ENCODE peak calls at places on chromosomes 16 and 17, in eight cellular contexts. One of them, this sample, is unnamed.

GRCh38 chr17:7889166-7889584 is 586 bp downstream of the CHD3 start:
- DNase-seq in kidney: peak
- DNase-seq in IMR-90: peak
- DNase-seq in heart right ventricle: peak
- DNase-seq in sigmoid colon: peak
- DNase-seq in brain microvascular endothelial cell: peak
- DNase-seq in mucosa of descending colon: peak
- DNase-seq in ascending aorta: peak
- DNase-seq in this sample: peak

GRCh38 chr16:85569615-85570212 is 43.4 kb upstream of the GSE1 start:
- DNase-seq in kidney: no peak
- DNase-seq in IMR-90: peak
- DNase-seq in heart right ventricle: no peak
- DNase-seq in sigmoid colon: no peak
- DNase-seq in brain microvascular endothelial cell: peak
- DNase-seq in mucosa of descending colon: peak
- DNase-seq in ascending aorta: no peak
- DNase-seq in this sample: no peak

GRCh38 chr17:64534187-64534586 is 27.4 kb downstream of the CEP95 start:
- DNase-seq in kidney: no peak
- DNase-seq in IMR-90: no peak
- DNase-seq in heart right ventricle: no peak
- DNase-seq in sigmoid colon: no peak
- DNase-seq in brain microvascular endothelial cell: no peak
- DNase-seq in mucosa of descending colon: no peak
- DNase-seq in ascending aorta: no peak
- DNase-seq in this sample: no peak

GRCh38 chr16:57555831-57556230 is 13.4 kb downstream of the ADGRG5 start:
- DNase-seq in kidney: no peak
- DNase-seq in IMR-90: no peak
- DNase-seq in heart right ventricle: no peak
- DNase-seq in sigmoid colon: no peak
- DNase-seq in brain microvascular endothelial cell: no peak
- DNase-seq in mucosa of descending colon: no peak
- DNase-seq in ascending aorta: no peak
- DNase-seq in this sample: no peak

GRCh38 chr17:72427761-72428109 is 306.9 kb downstream of the SOX9 start:
- DNase-seq in kidney: no peak
- DNase-seq in IMR-90: no peak
- DNase-seq in heart right ventricle: no peak
- DNase-seq in sigmoid colon: no peak
- DNase-seq in brain microvascular endothelial cell: no peak
- DNase-seq in mucosa of descending colon: no peak
- DNase-seq in ascending aorta: no peak
- DNase-seq in this sample: no peak

GRCh38 chr17:70564006-70564620 is 394.8 kb downstream of the KCNJ2 start:
- DNase-seq in kidney: no peak
- DNase-seq in IMR-90: peak
- DNase-seq in heart right ventricle: no peak
- DNase-seq in sigmoid colon: no peak
- DNase-seq in brain microvascular endothelial cell: no peak
- DNase-seq in mucosa of descending colon: no peak
- DNase-seq in ascending aorta: no peak
- DNase-seq in this sample: no peak

GRCh38 chr17:41544935-41545334 is 16.8 kb upstream of the KRT19 start:
- DNase-seq in kidney: no peak
- DNase-seq in IMR-90: no peak
- DNase-seq in heart right ventricle: no peak
- DNase-seq in sigmoid colon: no peak
- DNase-seq in brain microvascular endothelial cell: no peak
- DNase-seq in mucosa of descending colon: no peak
- DNase-seq in ascending aorta: no peak
- DNase-seq in this sample: no peak

GRCh38 chr16:23330583-23331249 is 28.6 kb downstream of the SCNN1B start:
- DNase-seq in kidney: no peak
- DNase-seq in IMR-90: no peak
- DNase-seq in heart right ventricle: no peak
- DNase-seq in sigmoid colon: no peak
- DNase-seq in brain microvascular endothelial cell: no peak
- DNase-seq in mucosa of descending colon: peak
- DNase-seq in ascending aorta: no peak
- DNase-seq in this sample: no peak

GRCh38 chr17:60305141-60305540 is 86.8 kb downstream of the USP32 start:
- DNase-seq in kidney: no peak
- DNase-seq in IMR-90: no peak
- DNase-seq in heart right ventricle: no peak
- DNase-seq in sigmoid colon: no peak
- DNase-seq in brain microvascular endothelial cell: no peak
- DNase-seq in mucosa of descending colon: peak
- DNase-seq in ascending aorta: no peak
- DNase-seq in this sample: peak

GRCh38 chr17:42122371-42123303 is at the start of gene HSPB9:
- DNase-seq in kidney: no peak
- DNase-seq in IMR-90: no peak
- DNase-seq in heart right ventricle: no peak
- DNase-seq in sigmoid colon: peak
- DNase-seq in brain microvascular endothelial cell: no peak
- DNase-seq in mucosa of descending colon: peak
- DNase-seq in ascending aorta: no peak
- DNase-seq in this sample: no peak

GRCh38 chr16:28098959-28099945 is 35.7 kb upstream of the GSG1L start:
- DNase-seq in kidney: peak
- DNase-seq in IMR-90: no peak
- DNase-seq in heart right ventricle: no peak
- DNase-seq in sigmoid colon: no peak
- DNase-seq in brain microvascular endothelial cell: no peak
- DNase-seq in mucosa of descending colon: no peak
- DNase-seq in ascending aorta: no peak
- DNase-seq in this sample: no peak

GRCh38 chr17:151886-152859 is 14.8 kb downstream of the SCGB1C2 start:
- DNase-seq in kidney: peak
- DNase-seq in IMR-90: peak
- DNase-seq in heart right ventricle: no peak
- DNase-seq in sigmoid colon: peak
- DNase-seq in brain microvascular endothelial cell: peak
- DNase-seq in mucosa of descending colon: no peak
- DNase-seq in ascending aorta: peak
- DNase-seq in this sample: no peak

GRCh38 chr17:50354198-50354597 is 8.3 kb downstream of the XYLT2 start:
- DNase-seq in kidney: no peak
- DNase-seq in IMR-90: no peak
- DNase-seq in heart right ventricle: no peak
- DNase-seq in sigmoid colon: peak
- DNase-seq in brain microvascular endothelial cell: no peak
- DNase-seq in mucosa of descending colon: no peak
- DNase-seq in ascending aorta: no peak
- DNase-seq in this sample: no peak

GRCh38 chr16:88084881-88085280 is 133.6 kb downstream of the BANP start:
- DNase-seq in kidney: no peak
- DNase-seq in IMR-90: peak
- DNase-seq in heart right ventricle: no peak
- DNase-seq in sigmoid colon: no peak
- DNase-seq in brain microvascular endothelial cell: no peak
- DNase-seq in mucosa of descending colon: no peak
- DNase-seq in ascending aorta: no peak
- DNase-seq in this sample: no peak

GRCh38 chr17:72514888-72515287 is 394.1 kb downstream of the SOX9 start:
- DNase-seq in kidney: no peak
- DNase-seq in IMR-90: peak
- DNase-seq in heart right ventricle: peak
- DNase-seq in sigmoid colon: no peak
- DNase-seq in brain microvascular endothelial cell: peak
- DNase-seq in mucosa of descending colon: no peak
- DNase-seq in ascending aorta: no peak
- DNase-seq in this sample: peak

GRCh38 chr17:14299261-14300093 is 1.4 kb upstream of the HS3ST3B1 start:
- DNase-seq in kidney: peak
- DNase-seq in IMR-90: no peak
- DNase-seq in heart right ventricle: no peak
- DNase-seq in sigmoid colon: peak
- DNase-seq in brain microvascular endothelial cell: no peak
- DNase-seq in mucosa of descending colon: peak
- DNase-seq in ascending aorta: peak
- DNase-seq in this sample: no peak

GRCh38 chr17:57514614-57515013 is 230.5 kb downstream of the CCDC182 start:
- DNase-seq in kidney: no peak
- DNase-seq in IMR-90: no peak
- DNase-seq in heart right ventricle: no peak
- DNase-seq in sigmoid colon: no peak
- DNase-seq in brain microvascular endothelial cell: no peak
- DNase-seq in mucosa of descending colon: no peak
- DNase-seq in ascending aorta: no peak
- DNase-seq in this sample: no peak

GRCh38 chr17:6548578-6549330 is 7.6 kb downstream of the PITPNM3 start:
- DNase-seq in kidney: no peak
- DNase-seq in IMR-90: no peak
- DNase-seq in heart right ventricle: peak
- DNase-seq in sigmoid colon: peak
- DNase-seq in brain microvascular endothelial cell: no peak
- DNase-seq in mucosa of descending colon: no peak
- DNase-seq in ascending aorta: no peak
- DNase-seq in this sample: no peak

GRCh38 chr17:45923511-45924268 is 29.3 kb downstream of the MAPT start:
- DNase-seq in kidney: no peak
- DNase-seq in IMR-90: peak
- DNase-seq in heart right ventricle: no peak
- DNase-seq in sigmoid colon: no peak
- DNase-seq in brain microvascular endothelial cell: no peak
- DNase-seq in mucosa of descending colon: no peak
- DNase-seq in ascending aorta: no peak
- DNase-seq in this sample: no peak

GRCh38 chr16:22948603-22949368 is 134.8 kb downstream of the HS3ST2 start:
- DNase-seq in kidney: peak
- DNase-seq in IMR-90: peak
- DNase-seq in heart right ventricle: peak
- DNase-seq in sigmoid colon: peak
- DNase-seq in brain microvascular endothelial cell: peak
- DNase-seq in mucosa of descending colon: peak
- DNase-seq in ascending aorta: peak
- DNase-seq in this sample: peak

GRCh38 chr17:41131979-41132378 is 8.0 kb upstream of the KRTAP4-12 start:
- DNase-seq in kidney: no peak
- DNase-seq in IMR-90: peak
- DNase-seq in heart right ventricle: no peak
- DNase-seq in sigmoid colon: no peak
- DNase-seq in brain microvascular endothelial cell: no peak
- DNase-seq in mucosa of descending colon: no peak
- DNase-seq in ascending aorta: no peak
- DNase-seq in this sample: no peak

GRCh38 chr17:46081018-46081320 is 81.9 kb downstream of the STH start:
- DNase-seq in kidney: no peak
- DNase-seq in IMR-90: no peak
- DNase-seq in heart right ventricle: no peak
- DNase-seq in sigmoid colon: no peak
- DNase-seq in brain microvascular endothelial cell: no peak
- DNase-seq in mucosa of descending colon: no peak
- DNase-seq in ascending aorta: no peak
- DNase-seq in this sample: no peak

GRCh38 chr17:56679148-56679766 is 85.8 kb downstream of the NOG start:
- DNase-seq in kidney: no peak
- DNase-seq in IMR-90: peak
- DNase-seq in heart right ventricle: no peak
- DNase-seq in sigmoid colon: no peak
- DNase-seq in brain microvascular endothelial cell: no peak
- DNase-seq in mucosa of descending colon: no peak
- DNase-seq in ascending aorta: no peak
- DNase-seq in this sample: no peak

GRCh38 chr17:29918922-29919856 is 10.8 kb downstream of the SSH2 start:
- DNase-seq in kidney: no peak
- DNase-seq in IMR-90: peak
- DNase-seq in heart right ventricle: no peak
- DNase-seq in sigmoid colon: no peak
- DNase-seq in brain microvascular endothelial cell: peak
- DNase-seq in mucosa of descending colon: no peak
- DNase-seq in ascending aorta: no peak
- DNase-seq in this sample: no peak

GRCh38 chr17:42061641-42062487 is 11.5 kb upstream of the C17orf113 start:
- DNase-seq in kidney: no peak
- DNase-seq in IMR-90: no peak
- DNase-seq in heart right ventricle: no peak
- DNase-seq in sigmoid colon: no peak
- DNase-seq in brain microvascular endothelial cell: no peak
- DNase-seq in mucosa of descending colon: no peak
- DNase-seq in ascending aorta: no peak
- DNase-seq in this sample: no peak

GRCh38 chr16:85019659-85020245 is 7.8 kb upstream of the KIAA0513 start:
- DNase-seq in kidney: peak
- DNase-seq in IMR-90: no peak
- DNase-seq in heart right ventricle: no peak
- DNase-seq in sigmoid colon: peak
- DNase-seq in brain microvascular endothelial cell: no peak
- DNase-seq in mucosa of descending colon: peak
- DNase-seq in ascending aorta: no peak
- DNase-seq in this sample: no peak

GRCh38 chr16:51201604-51202003 is 50.5 kb upstream of the SALL1 start:
- DNase-seq in kidney: no peak
- DNase-seq in IMR-90: no peak
- DNase-seq in heart right ventricle: no peak
- DNase-seq in sigmoid colon: no peak
- DNase-seq in brain microvascular endothelial cell: no peak
- DNase-seq in mucosa of descending colon: no peak
- DNase-seq in ascending aorta: no peak
- DNase-seq in this sample: no peak
- TF ChIP-seq CTCF in kidney: no peak
- TF ChIP-seq CTCF in IMR-90: peak
- TF ChIP-seq CTCF in heart right ventricle: no peak
- TF ChIP-seq CTCF in sigmoid colon: no peak
- TF ChIP-seq CTCF in brain microvascular endothelial cell: peak
- TF ChIP-seq CTCF in mucosa of descending colon: no peak
- TF ChIP-seq CTCF in ascending aorta: no peak
- TF ChIP-seq CTCF in this sample: no peak

GRCh38 chr17:73595068-73595865 is 49.0 kb downstream of the SDK2 start:
- DNase-seq in kidney: no peak
- DNase-seq in IMR-90: no peak
- DNase-seq in heart right ventricle: peak
- DNase-seq in sigmoid colon: no peak
- DNase-seq in brain microvascular endothelial cell: no peak
- DNase-seq in mucosa of descending colon: peak
- DNase-seq in ascending aorta: no peak
- DNase-seq in this sample: no peak
- TF ChIP-seq CTCF in kidney: peak
- TF ChIP-seq CTCF in IMR-90: no peak
- TF ChIP-seq CTCF in heart right ventricle: peak
- TF ChIP-seq CTCF in sigmoid colon: no peak
- TF ChIP-seq CTCF in brain microvascular endothelial cell: no peak
- TF ChIP-seq CTCF in mucosa of descending colon: no peak
- TF ChIP-seq CTCF in ascending aorta: peak
- TF ChIP-seq CTCF in this sample: peak

GRCh38 chr17:17206149-17206912 is at the start of gene PLD6:
- DNase-seq in kidney: peak
- DNase-seq in IMR-90: peak
- DNase-seq in heart right ventricle: peak
- DNase-seq in sigmoid colon: peak
- DNase-seq in brain microvascular endothelial cell: peak
- DNase-seq in mucosa of descending colon: peak
- DNase-seq in ascending aorta: peak
- DNase-seq in this sample: peak
- TF ChIP-seq CTCF in kidney: no peak
- TF ChIP-seq CTCF in IMR-90: no peak
- TF ChIP-seq CTCF in heart right ventricle: no peak
- TF ChIP-seq CTCF in sigmoid colon: no peak
- TF ChIP-seq CTCF in brain microvascular endothelial cell: no peak
- TF ChIP-seq CTCF in mucosa of descending colon: no peak
- TF ChIP-seq CTCF in ascending aorta: no peak
- TF ChIP-seq CTCF in this sample: no peak

GRCh38 chr17:79707931-79708891 is 22.5 kb upstream of the ENPP7 start:
- DNase-seq in kidney: no peak
- DNase-seq in IMR-90: peak
- DNase-seq in heart right ventricle: peak
- DNase-seq in sigmoid colon: no peak
- DNase-seq in brain microvascular endothelial cell: peak
- DNase-seq in mucosa of descending colon: peak
- DNase-seq in ascending aorta: no peak
- DNase-seq in this sample: peak
- TF ChIP-seq CTCF in kidney: peak
- TF ChIP-seq CTCF in IMR-90: peak
- TF ChIP-seq CTCF in heart right ventricle: peak
- TF ChIP-seq CTCF in sigmoid colon: peak
- TF ChIP-seq CTCF in brain microvascular endothelial cell: peak
- TF ChIP-seq CTCF in mucosa of descending colon: peak
- TF ChIP-seq CTCF in ascending aorta: peak
- TF ChIP-seq CTCF in this sample: peak